ENCODE peak calls at places on chromosomes 2 and 18, in five cellular contexts. J is cardiac muscle cell, G is PC-9, X is heart right ventricle, T is cardiac fibroblast. F is an unnamed sample.

GRCh38 chr2:167972020-167972419 is 275.4 kb downstream of the STK39 start:
- DNase-seq in X (no peak), T (no peak), G (no peak), J (no peak), F (no peak)

GRCh38 chr2:232592687-232593407 is 40.6 kb upstream of the EFHD1 start:
- DNase-seq in X (no peak), G (peak), J (peak), T (peak), F (peak)

GRCh38 chr18:5137261-5137660 is 59.8 kb downstream of the AKAIN1 start:
- DNase-seq in G (no peak), X (no peak), J (no peak), T (no peak), F (no peak)

GRCh38 chr18:36672437-36673344 is 156.1 kb downstream of the TPGS2 start:
- DNase-seq in X (no peak), T (peak), G (peak), J (peak), F (no peak)

GRCh38 chr2:29841386-29842004 is 79.9 kb downstream of the ALK start:
- DNase-seq in T (peak), G (peak), J (peak), X (peak), F (no peak)

GRCh38 chr2:37389395-37389794 is 45.0 kb downstream of the QPCT start:
- DNase-seq in T (no peak), X (no peak), G (no peak), J (no peak), F (no peak)

GRCh38 chr2:88753833-88754584 is 62.5 kb downstream of the RPIA start:
- DNase-seq in J (peak), G (no peak), X (no peak), T (peak), F (no peak)

GRCh38 chr2:33835926-33836325 is 236.8 kb upstream of the FAM98A start:
- DNase-seq in T (no peak), G (no peak), X (no peak), J (no peak), F (no peak)

GRCh38 chr2:182379235-182379634 is 47.6 kb downstream of the PDE1A start:
- DNase-seq in T (peak), J (peak), X (peak), G (no peak), F (no peak)

GRCh38 chr2:221896505-221897151 is 324.5 kb upstream of the EPHA4 start:
- DNase-seq in T (peak), J (no peak), G (no peak), X (peak), F (no peak)

GRCh38 chr2:71452565-71452964 is 796 bp upstream of the DYSF start:
- DNase-seq in J (peak), X (peak), G (peak), T (peak), F (no peak)

GRCh38 chr2:15940661-15941482 is 522 bp downstream of the MYCN start:
- DNase-seq in J (no peak), X (peak), T (no peak), G (no peak), F (no peak)

GRCh38 chr2:164745012-164745797 is 96.4 kb downstream of the COBLL1 start:
- DNase-seq in X (no peak), T (peak), J (no peak), G (no peak), F (no peak)

GRCh38 chr18:79624356-79624961 is 55.1 kb upstream of the CTDP1 start:
- DNase-seq in X (no peak), T (no peak), J (no peak), G (no peak), F (no peak)

GRCh38 chr2:222594679-222595078 is 61.2 kb downstream of the FARSB start:
- DNase-seq in G (no peak), T (peak), X (no peak), J (peak), F (no peak)

GRCh38 chr2:96083064-96083889 is 33.1 kb downstream of the ADRA2B start:
- DNase-seq in T (no peak), X (peak), J (no peak), G (no peak), F (no peak)

GRCh38 chr2:7887441-7887840 is 794.4 kb upstream of the ID2 start:
- DNase-seq in T (no peak), G (no peak), J (no peak), X (no peak), F (peak)

GRCh38 chr2:189681903-189682302 is 7.4 kb downstream of the ANKAR start:
- DNase-seq in G (no peak), T (no peak), X (no peak), J (no peak), F (no peak)

GRCh38 chr2:239830066-239830717 is 194.9 kb downstream of the NDUFA10 start:
- DNase-seq in G (no peak), T (no peak), J (no peak), X (no peak), F (no peak)

GRCh38 chr2:9336534-9337354 is 86.6 kb downstream of the ITGB1BP1 start:
- DNase-seq in T (peak), X (peak), G (peak), J (peak), F (no peak)

GRCh38 chr2:86336350-86337234 is 834 bp downstream of the REEP1 start:
- DNase-seq in G (peak), X (no peak), T (no peak), J (no peak), F (no peak)

GRCh38 chr18:55779711-55780590 is 192.0 kb upstream of the TCF4 start:
- DNase-seq in X (peak), G (no peak), T (peak), J (peak), F (no peak)

GRCh38 chr2:218875692-218876246 is 4.9 kb upstream of the WNT10A start:
- DNase-seq in X (no peak), J (no peak), G (no peak), T (no peak), F (no peak)

GRCh38 chr2:218615868-218616315 is 8.2 kb downstream of the PLCD4 start:
- DNase-seq in J (no peak), X (no peak), G (no peak), T (no peak), F (no peak)

GRCh38 chr18:46152436-46152807 is 48.2 kb downstream of the HAUS1 start:
- DNase-seq in T (peak), G (peak), X (peak), J (peak), F (peak)

GRCh38 chr2:73759287-73759764 is 20.6 kb downstream of the DUSP11 start:
- DNase-seq in G (no peak), J (peak), T (peak), X (peak), F (peak)

GRCh38 chr2:220437938-220438337 is 810.5 kb downstream of the SLC4A3 start:
- DNase-seq in J (peak), X (no peak), G (no peak), T (no peak), F (peak)

GRCh38 chr18:78402440-78402839 is 577.2 kb upstream of the SALL3 start:
- DNase-seq in G (no peak), J (no peak), T (no peak), X (no peak), F (no peak)

GRCh38 chr18:62018034-62018760 is 125.4 kb upstream of the RNF152 start:
- DNase-seq in J (peak), G (no peak), X (peak), T (peak), F (no peak)

GRCh38 chr18:70368903-70369302 is 80.1 kb downstream of the SOCS6 start:
- DNase-seq in G (no peak), X (no peak), T (peak), J (peak), F (no peak)

GRCh38 chr2:238305092-238305862 is 15.0 kb upstream of the TRAF3IP1 start:
- DNase-seq in J (no peak), G (no peak), T (no peak), X (no peak), F (no peak)

GRCh38 chr2:30927561-30928075 is 120.4 kb upstream of the CAPN13 start:
- DNase-seq in X (no peak), G (no peak), T (no peak), J (no peak), F (no peak)

GRCh38 chr2:240532032-240532775 is 25.6 kb downstream of the ANKMY1 start:
- DNase-seq in G (no peak), T (no peak), J (no peak), X (no peak), F (no peak)

GRCh38 chr18:40415821-40416220 is 1539.2 kb upstream of the PIK3C3 start:
- DNase-seq in G (no peak), J (no peak), T (no peak), X (no peak), F (no peak)

GRCh38 chr18:40413160-40413559 is 1541.9 kb upstream of the PIK3C3 start:
- DNase-seq in G (no peak), J (peak), T (peak), X (no peak), F (no peak)

GRCh38 chr18:40417501-40417900 is 1537.5 kb upstream of the PIK3C3 start:
- DNase-seq in X (no peak), T (no peak), J (no peak), G (no peak), F (no peak)

GRCh38 chr18:40414155-40414754 is 1540.8 kb upstream of the PIK3C3 start:
- DNase-seq in G (no peak), T (peak), J (peak), X (no peak), F (no peak)

GRCh38 chr18:40415224-40415791 is 1539.7 kb upstream of the PIK3C3 start:
- DNase-seq in X (no peak), G (no peak), J (no peak), T (no peak), F (no peak)
- TF ChIP-seq CTCF in X (no peak), G (no peak), J (no peak), T (no peak), F (no peak)

GRCh38 chr2:2887772-2888387 is 489.7 kb downstream of the EIPR1 start:
- DNase-seq in X (no peak), T (no peak), G (no peak), J (no peak), F (no peak)
- TF ChIP-seq CTCF in X (no peak), T (no peak), G (no peak), J (no peak), F (no peak)

GRCh38 chr2:180991361-180991760 is 11.0 kb downstream of the UBE2E3 start:
- DNase-seq in G (no peak), T (no peak), J (no peak), X (no peak), F (no peak)
- TF ChIP-seq CTCF in G (peak), T (no peak), J (no peak), X (no peak), F (no peak)

GRCh38 chr2:60520477-60520876 is 33.0 kb downstream of the BCL11A start:
- DNase-seq in G (no peak), X (no peak), T (no peak), J (no peak), F (no peak)

GRCh38 chr2:60519259-60519863 is 34.1 kb downstream of the BCL11A start:
- DNase-seq in J (no peak), G (no peak), X (no peak), T (peak), F (no peak)

GRCh38 chr2:60517441-60517840 is 36.0 kb downstream of the BCL11A start:
- DNase-seq in X (no peak), J (no peak), T (no peak), G (no peak), F (no peak)

GRCh38 chr2:60516826-60517225 is 36.6 kb downstream of the BCL11A start:
- DNase-seq in J (no peak), T (no peak), X (no peak), G (no peak), F (no peak)

DNA sequence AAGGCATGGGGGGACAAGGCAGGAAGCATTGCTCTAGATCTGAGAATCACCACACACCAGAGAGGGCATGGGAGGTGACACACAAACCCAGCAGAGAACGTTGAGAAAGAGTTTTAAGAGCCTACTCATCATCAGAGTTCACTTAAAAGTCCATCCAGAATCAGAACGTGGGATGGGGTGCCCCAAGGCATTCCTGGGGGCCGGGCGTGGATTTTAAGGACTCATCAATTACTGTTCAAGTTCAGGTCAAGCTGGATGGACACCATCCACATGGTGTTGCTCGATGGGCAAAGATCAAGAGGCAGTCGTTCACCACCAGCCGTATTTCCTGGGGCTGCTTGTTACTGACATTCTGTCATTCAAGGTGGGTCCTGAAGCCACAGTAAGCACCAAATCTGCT is 34.9 kb downstream of the BCL11A start:
- DNase-seq in T (no peak), G (no peak), J (no peak), X (no peak), F (no peak)
- TF ChIP-seq CTCF in T (no peak), G (no peak), J (no peak), X (no peak), F (no peak)

GRCh38 chr2:134314656-134315377 is 60.9 kb downstream of the MGAT5 start:
- DNase-seq in J (no peak), X (peak), T (no peak), G (no peak), F (no peak)
- TF ChIP-seq CTCF in J (no peak), X (no peak), T (no peak), G (no peak), F (no peak)

GRCh38 chr2:47073641-47074040 is 81.5 kb downstream of the STPG4 start:
- DNase-seq in T (no peak), G (no peak), J (no peak), X (no peak), F (no peak)

GRCh38 chr2:47072728-47073191 is 82.3 kb downstream of the STPG4 start:
- DNase-seq in G (no peak), J (no peak), T (no peak), X (peak), F (no peak)

GRCh38 chr2:47073217-47073616 is 81.9 kb downstream of the STPG4 start:
- DNase-seq in X (no peak), J (no peak), G (no peak), T (no peak), F (no peak)

GRCh38 chr2:47070920-47071824 is 83.9 kb downstream of the STPG4 start:
- DNase-seq in X (peak), J (peak), T (peak), G (peak), F (no peak)

DNA sequence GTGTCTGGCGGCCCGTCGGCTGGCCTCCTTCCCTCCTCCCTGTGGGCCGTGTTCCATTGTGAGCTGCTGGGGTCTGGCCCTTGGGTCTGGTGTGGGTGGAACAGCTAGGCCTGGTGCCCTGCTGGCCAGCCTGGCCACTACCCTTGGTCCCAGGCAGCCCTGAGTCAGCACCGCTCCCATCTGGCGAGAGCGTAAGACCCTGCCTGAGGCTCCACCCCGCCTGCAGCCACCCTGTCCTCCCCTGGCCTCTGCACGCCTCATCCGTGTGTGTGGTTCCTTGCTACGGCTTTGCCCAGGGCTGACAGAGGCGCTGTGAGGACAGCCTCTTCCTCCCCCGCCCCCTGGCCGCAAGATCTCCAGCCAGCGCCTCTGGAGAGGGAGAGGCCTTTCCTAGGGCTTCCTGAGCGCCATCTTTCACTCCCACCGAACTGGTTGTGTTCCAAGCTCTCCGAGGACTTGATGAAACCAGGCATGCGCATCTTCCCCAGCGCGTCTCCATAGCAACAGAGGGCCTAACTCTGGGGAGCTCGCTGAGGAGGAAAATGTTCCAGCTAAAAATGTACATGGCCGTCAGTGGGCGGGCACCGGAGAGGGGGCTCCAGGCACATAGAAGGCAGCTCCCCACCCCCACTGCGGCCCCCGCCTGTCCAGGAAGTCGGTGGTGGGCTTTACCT is 83.0 kb downstream of the STPG4 start:
- DNase-seq in J (peak), G (no peak), T (peak), X (peak), F (no peak)
- TF ChIP-seq CTCF in J (peak), G (no peak), T (peak), X (peak), F (no peak)